ENCODE peak calls at places on chromosomes 12 and 14, in four cellular contexts. Q, C, X and F are unnamed samples.
A peak's percentile ranks its signal among the peaks of the same experiment; 100 is the strongest.

GRCh38 chr14:37973031-37973908 is 234.4 kb upstream of the SSTR1 start:
- DNase-seq in Q (no peak), C (no peak), X (no peak), F (no peak)

GRCh38 chr12:119308743-119309456 is 25.6 kb upstream of the CCDC60 start:
- DNase-seq in Q (no peak), C (no peak), X (no peak), F (no peak)

GRCh38 chr14:76203086-76204001 is 51.6 kb downstream of the GPATCH2L start:
- DNase-seq in Q (peak; percentile 97), C (peak; percentile 75), X (peak; percentile 66), F (no peak)

GRCh38 chr12:71935594-71935993 is 3.1 kb upstream of the TPH2 start:
- DNase-seq in Q (peak; percentile 42), C (no peak), X (no peak), F (no peak)

GRCh38 chr14:37591941-37592287 is 3.1 kb downstream of the FOXA1 start:
- DNase-seq in Q (no peak), C (no peak), X (no peak), F (no peak)

GRCh38 chr12:23084236-23084995 is 459.4 kb downstream of the ETNK1 start:
- DNase-seq in Q (peak; percentile 94), C (peak; percentile 76), X (peak; percentile 53), F (no peak)

GRCh38 chr12:122981036-122981471 is 573 bp downstream of the ARL6IP4 start:
- DNase-seq in Q (peak; percentile 30), C (peak; percentile 39), X (no peak), F (no peak)

GRCh38 chr14:24673534-24674203 is 39.7 kb upstream of the GZMB start:
- DNase-seq in Q (no peak), C (no peak), X (no peak), F (peak; percentile 50)

GRCh38 chr12:12562016-12562483 is 613 bp downstream of the DUSP16 start:
- DNase-seq in Q (no peak), C (peak; percentile 48), X (peak; percentile 63), F (peak; percentile 37)

GRCh38 chr12:113467514-113468364 is 3.9 kb downstream of the LHX5 start:
- DNase-seq in Q (no peak), C (no peak), X (no peak), F (no peak)

GRCh38 chr14:91177073-91177796 is 63.4 kb downstream of the DGLUCY start:
- DNase-seq in Q (peak; percentile 83), C (peak; percentile 59), X (peak; percentile 56), F (peak; percentile 48)

GRCh38 chr14:54570651-54571415 is 3.9 kb downstream of the SAMD4A start:
- DNase-seq in Q (peak; percentile 74), C (peak; percentile 63), X (no peak), F (no peak)

GRCh38 chr14:85532981-85533820 is 3.3 kb downstream of the FLRT2 start:
- DNase-seq in Q (peak; percentile 71), C (peak; percentile 21), X (peak; percentile 66), F (no peak)

GRCh38 chr12:24909667-24910066 is 39.2 kb downstream of the BCAT1 start:
- DNase-seq in Q (peak; percentile 98), C (peak; percentile 57), X (peak; percentile 88), F (no peak)

GRCh38 chr14:104353221-104353920 is 215.0 kb downstream of the KIF26A start:
- DNase-seq in Q (no peak), C (no peak), X (no peak), F (peak; percentile 6)

GRCh38 chr12:117141097-117141898 is 42.1 kb upstream of the TESC start:
- DNase-seq in Q (no peak), C (no peak), X (no peak), F (no peak)

GRCh38 chr12:46985816-46986215 is 93.6 kb upstream of the PCED1B start:
- DNase-seq in Q (no peak), C (no peak), X (no peak), F (no peak)

GRCh38 chr12:124695861-124696260 is 128.4 kb upstream of the NCOR2 start:
- DNase-seq in Q (no peak), C (no peak), X (peak; percentile 38), F (no peak)

GRCh38 chr14:100850841-100851585 is 25.1 kb downstream of the MEG3 start:
- DNase-seq in Q (peak; percentile 46), C (peak; percentile 64), X (peak; percentile 80), F (peak; percentile 58)

GRCh38 chr12:48969160-48969771 is 2.3 kb downstream of the WNT10B start:
- DNase-seq in Q (no peak), C (no peak), X (no peak), F (no peak)

GRCh38 chr14:75340921-75341320 is 62.3 kb downstream of the FOS start:
- DNase-seq in Q (no peak), C (no peak), X (peak; percentile 87), F (no peak)

GRCh38 chr14:101179691-101180211 is 276.2 kb upstream of the RTL1 start:
- DNase-seq in Q (no peak), C (no peak), X (no peak), F (no peak)

GRCh38 chr12:124191024-124191359 is 103.9 kb upstream of the RFLNA start:
- DNase-seq in Q (peak; percentile 44), C (peak; percentile 35), X (no peak), F (no peak)

GRCh38 chr14:100761481-100761880 is 34.8 kb downstream of the DLK1 start:
- DNase-seq in Q (peak; percentile 57), C (no peak), X (no peak), F (no peak)

GRCh38 chr12:53048780-53049401 is 974 bp upstream of the TNS2 start:
- DNase-seq in Q (peak; percentile 49), C (peak; percentile 61), X (peak; percentile 74), F (no peak)

GRCh38 chr14:61106627-61107147 is 125.6 kb downstream of the SLC38A6 start:
- DNase-seq in Q (no peak), C (no peak), X (no peak), F (no peak)

GRCh38 chr12:120406080-120406479 is 31.8 kb upstream of the COX6A1 start:
- DNase-seq in Q (no peak), C (no peak), X (no peak), F (no peak)